ENCODE peak calls at places on chromosomes 3 and 15, in five cellular contexts. One of them, this sample, is unnamed.
A peak's percentile ranks its signal among the peaks of the same experiment; 100 is the strongest.

GRCh38 chr3:195738274-195739044 is 17.7 kb downstream of the MUC20 start:
- DNase-seq in RCC 7860: no peak
- DNase-seq in GDM1: no peak
- DNase-seq in GM04504: no peak
- DNase-seq in activated naive CD4-positive, alpha-beta T cell: no peak
- DNase-seq in this sample: no peak

GRCh38 chr3:18747383-18747782 is 322.2 kb upstream of the SATB1 start:
- DNase-seq in activated naive CD4-positive, alpha-beta T cell: no peak
- DNase-seq in RCC 7860: no peak
- DNase-seq in GDM1: no peak
- DNase-seq in GM04504: no peak
- DNase-seq in this sample: no peak

GRCh38 chr15:28013480-28013879 is 85.6 kb downstream of the OCA2 start:
- DNase-seq in activated naive CD4-positive, alpha-beta T cell: no peak
- DNase-seq in RCC 7860: no peak
- DNase-seq in GM04504: no peak
- DNase-seq in GDM1: no peak
- DNase-seq in this sample: no peak

GRCh38 chr15:25785643-25786029 is 77.5 kb downstream of the ATP10A start:
- DNase-seq in GM04504: no peak
- DNase-seq in GDM1: no peak
- DNase-seq in activated naive CD4-positive, alpha-beta T cell: no peak
- DNase-seq in RCC 7860: no peak
- DNase-seq in this sample: no peak

GRCh38 chr3:59313365-59313764 is 263.5 kb upstream of the CFAP20DC start:
- DNase-seq in GM04504: no peak
- DNase-seq in RCC 7860: peak; percentile 12
- DNase-seq in GDM1: no peak
- DNase-seq in activated naive CD4-positive, alpha-beta T cell: no peak
- DNase-seq in this sample: peak; percentile 74

GRCh38 chr3:184513276-184514150 is 48.1 kb upstream of the EPHB3 start:
- DNase-seq in GM04504: peak; percentile 50
- DNase-seq in RCC 7860: peak; percentile 33
- DNase-seq in activated naive CD4-positive, alpha-beta T cell: peak; percentile 53
- DNase-seq in GDM1: peak; percentile 83
- DNase-seq in this sample: peak; percentile 77

GRCh38 chr15:24898715-24899278 is 56.0 kb upstream of the SNRPN start:
- DNase-seq in GDM1: no peak
- DNase-seq in RCC 7860: no peak
- DNase-seq in activated naive CD4-positive, alpha-beta T cell: no peak
- DNase-seq in GM04504: no peak
- DNase-seq in this sample: no peak

GRCh38 chr3:192833177-192833890 is 84.3 kb downstream of the MB21D2 start:
- DNase-seq in GM04504: peak; percentile 57
- DNase-seq in RCC 7860: no peak
- DNase-seq in GDM1: no peak
- DNase-seq in activated naive CD4-positive, alpha-beta T cell: no peak
- DNase-seq in this sample: no peak

GRCh38 chr3:123157598-123158287 is 44.0 kb upstream of the SEC22A start:
- DNase-seq in GDM1: no peak
- DNase-seq in activated naive CD4-positive, alpha-beta T cell: no peak
- DNase-seq in RCC 7860: no peak
- DNase-seq in GM04504: no peak
- DNase-seq in this sample: no peak

GRCh38 chr15:94769089-94769488 is 537.7 kb downstream of the MCTP2 start:
- DNase-seq in GM04504: no peak
- DNase-seq in RCC 7860: no peak
- DNase-seq in GDM1: no peak
- DNase-seq in activated naive CD4-positive, alpha-beta T cell: no peak
- DNase-seq in this sample: no peak

GRCh38 chr3:127158614-127159221 is 34.2 kb upstream of the PRR23E start:
- DNase-seq in RCC 7860: no peak
- DNase-seq in GM04504: no peak
- DNase-seq in GDM1: no peak
- DNase-seq in activated naive CD4-positive, alpha-beta T cell: no peak
- DNase-seq in this sample: no peak

GRCh38 chr15:57458255-57458850 is 82.0 kb downstream of the CGNL1 start:
- DNase-seq in GM04504: no peak
- DNase-seq in activated naive CD4-positive, alpha-beta T cell: no peak
- DNase-seq in RCC 7860: no peak
- DNase-seq in GDM1: no peak
- DNase-seq in this sample: no peak

GRCh38 chr15:81023483-81024264 is 23.0 kb downstream of the TLNRD1 start:
- DNase-seq in activated naive CD4-positive, alpha-beta T cell: no peak
- DNase-seq in RCC 7860: no peak
- DNase-seq in GDM1: peak; percentile 58
- DNase-seq in GM04504: peak; percentile 63
- DNase-seq in this sample: peak; percentile 95

GRCh38 chr3:47799733-47800132 is 3.2 kb upstream of the DHX30 start:
- DNase-seq in GM04504: no peak
- DNase-seq in RCC 7860: no peak
- DNase-seq in activated naive CD4-positive, alpha-beta T cell: no peak
- DNase-seq in GDM1: no peak
- DNase-seq in this sample: peak; percentile 28

GRCh38 chr3:150376001-150376848 is 31.9 kb upstream of the TSC22D2 start:
- DNase-seq in GM04504: peak; percentile 72
- DNase-seq in GDM1: no peak
- DNase-seq in RCC 7860: no peak
- DNase-seq in activated naive CD4-positive, alpha-beta T cell: no peak
- DNase-seq in this sample: no peak

GRCh38 chr15:55196011-55196410 is 730 bp downstream of the RSL24D1 start:
- DNase-seq in RCC 7860: no peak
- DNase-seq in GM04504: no peak
- DNase-seq in activated naive CD4-positive, alpha-beta T cell: no peak
- DNase-seq in GDM1: no peak
- DNase-seq in this sample: peak; percentile 11

GRCh38 chr3:177594096-177594495 is 396.8 kb upstream of the TBL1XR1 start:
- DNase-seq in RCC 7860: no peak
- DNase-seq in activated naive CD4-positive, alpha-beta T cell: no peak
- DNase-seq in GDM1: no peak
- DNase-seq in GM04504: no peak
- DNase-seq in this sample: no peak

GRCh38 chr3:184896336-184896735 is 84.4 kb downstream of the VPS8 start:
- DNase-seq in activated naive CD4-positive, alpha-beta T cell: no peak
- DNase-seq in GM04504: no peak
- DNase-seq in RCC 7860: no peak
- DNase-seq in GDM1: no peak
- DNase-seq in this sample: no peak

GRCh38 chr3:66397745-66398144 is 103.1 kb downstream of the LRIG1 start:
- DNase-seq in GM04504: no peak
- DNase-seq in GDM1: no peak
- DNase-seq in RCC 7860: no peak
- DNase-seq in activated naive CD4-positive, alpha-beta T cell: no peak
- DNase-seq in this sample: no peak

GRCh38 chr15:70342141-70342540 is 244.4 kb upstream of the TLE3 start:
- DNase-seq in RCC 7860: no peak
- DNase-seq in GM04504: no peak
- DNase-seq in GDM1: no peak
- DNase-seq in activated naive CD4-positive, alpha-beta T cell: no peak
- DNase-seq in this sample: no peak

GRCh38 chr15:33016405-33017024 is 178.0 kb downstream of the FMN1 start:
- DNase-seq in GDM1: no peak
- DNase-seq in RCC 7860: no peak
- DNase-seq in activated naive CD4-positive, alpha-beta T cell: no peak
- DNase-seq in GM04504: no peak
- DNase-seq in this sample: no peak

GRCh38 chr15:85589873-85590272 is 204.9 kb downstream of the KLHL25 start:
- DNase-seq in activated naive CD4-positive, alpha-beta T cell: no peak
- DNase-seq in GDM1: no peak
- DNase-seq in RCC 7860: peak; percentile 81
- DNase-seq in GM04504: peak; percentile 42
- DNase-seq in this sample: no peak

GRCh38 chr15:77901921-77902750 is 175.4 kb downstream of the TBC1D2B start:
- DNase-seq in GM04504: no peak
- DNase-seq in activated naive CD4-positive, alpha-beta T cell: no peak
- DNase-seq in RCC 7860: no peak
- DNase-seq in GDM1: no peak
- DNase-seq in this sample: peak; percentile 41

GRCh38 chr15:100918690-100919480 is at the start of gene LRRK1:
- DNase-seq in RCC 7860: no peak
- DNase-seq in GDM1: peak; percentile 22
- DNase-seq in GM04504: no peak
- DNase-seq in activated naive CD4-positive, alpha-beta T cell: no peak
- DNase-seq in this sample: peak; percentile 66